ENCODE peak calls at places on chromosomes 2 and 18, in four cellular contexts. B, X, O and J are unnamed samples.

GRCh38 chr2:143263045-143263625 is 133.9 kb downstream of the ARHGAP15 start:
- DNase-seq in X (no peak), O (no peak), B (no peak), J (no peak)

GRCh38 chr2:96734899-96735585 is 4.8 kb downstream of the LMAN2L start:
- DNase-seq in X (no peak), O (no peak), B (no peak), J (no peak)

GRCh38 chr18:54215069-54215468 is 9.4 kb downstream of the MBD2 start:
- DNase-seq in B (no peak), O (no peak), X (no peak), J (no peak)

GRCh38 chr18:77098554-77099174 is 33.9 kb downstream of the MBP start:
- DNase-seq in O (no peak), X (no peak), B (no peak), J (no peak)

GRCh38 chr2:150046211-150046610 is 441.3 kb downstream of the RND3 start:
- DNase-seq in B (no peak), O (no peak), X (no peak), J (no peak)

GRCh38 chr2:110866496-110866895 is 134.1 kb downstream of the ACOXL start:
- DNase-seq in O (no peak), X (no peak), B (no peak), J (no peak)

GRCh38 chr2:231988179-231988866 is 26.8 kb downstream of the DIS3L2 start:
- DNase-seq in B (no peak), X (no peak), O (no peak), J (no peak)

GRCh38 chr2:127051116-127051779 is 55.7 kb downstream of the BIN1 start:
- DNase-seq in B (peak; percentile 22), O (no peak), X (peak; percentile 53), J (no peak)

GRCh38 chr18:777021-777420 is 35.0 kb downstream of the YES1 start:
- DNase-seq in O (no peak), X (no peak), B (no peak), J (no peak)

GRCh38 chr2:236553522-236553921 is 16.1 kb upstream of the ACKR3 start:
- DNase-seq in B (no peak), X (no peak), O (no peak), J (no peak)

GRCh38 chr18:23501626-23502025 is 1.7 kb upstream of the RMC1 start:
- DNase-seq in O (no peak), B (no peak), X (no peak), J (no peak)

GRCh38 chr18:23504720-23505119 is 1.4 kb downstream of the RMC1 start:
- DNase-seq in X (no peak), O (no peak), B (no peak), J (no peak)

GRCh38 chr18:23503967-23504352 is 649 bp downstream of the RMC1 start:
- DNase-seq in O (no peak), B (no peak), X (no peak), J (no peak)

GRCh38 chr18:23502516-23503037 is 734 bp upstream of the RMC1 start:
- DNase-seq in O (no peak), X (peak; percentile 34), B (no peak), J (no peak)

DNA sequence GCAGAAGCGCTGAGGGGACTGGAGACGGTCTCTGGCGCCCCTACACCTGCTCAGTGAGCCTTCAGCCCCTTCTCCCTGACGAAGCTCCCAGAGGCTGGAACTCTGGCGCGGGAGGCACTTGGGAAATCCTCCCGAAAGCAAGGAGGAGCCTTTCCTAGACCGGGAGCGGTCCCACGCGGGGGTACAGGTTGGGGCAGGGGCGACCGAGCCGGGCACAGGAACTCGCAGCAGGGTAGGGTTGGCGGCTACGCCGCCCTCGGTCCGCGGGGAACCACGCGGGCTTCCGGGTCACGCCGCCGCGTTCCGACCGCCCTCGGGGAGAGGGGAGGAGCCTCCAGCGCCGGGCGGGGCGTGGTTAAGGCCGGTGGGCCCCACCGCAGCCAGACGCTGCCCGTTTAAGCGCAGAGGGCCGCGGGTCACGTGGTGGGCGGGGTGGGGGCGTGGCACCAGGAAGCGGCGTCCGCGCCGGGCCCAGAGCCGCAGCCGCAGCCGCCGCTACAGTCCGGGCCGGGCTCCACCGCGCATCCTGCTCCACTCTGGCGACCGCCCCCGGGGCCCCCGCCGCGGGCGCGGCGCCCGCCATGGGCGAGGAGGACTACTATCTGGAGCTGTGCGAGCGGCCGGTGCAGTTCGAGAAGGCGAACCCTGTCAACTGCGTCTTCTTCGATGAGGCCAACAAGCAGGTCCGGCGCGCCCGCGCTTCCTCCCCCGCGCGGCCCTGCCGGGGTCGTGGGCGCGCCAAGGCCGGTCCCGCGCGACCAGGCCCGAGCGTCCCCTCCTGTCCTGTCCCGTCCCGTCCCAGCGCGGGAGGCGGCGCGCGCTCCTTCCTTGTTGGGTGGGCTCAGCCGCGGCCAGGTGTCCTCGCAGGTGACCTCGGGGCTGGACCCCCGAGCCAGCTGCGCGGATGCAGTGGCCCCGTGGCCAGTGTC is at the start of gene RMC1:
- DNase-seq in B (peak; percentile 97), X (peak; percentile 98), O (peak; percentile 98), J (peak; percentile 97)
- TF ChIP-seq CTCF in B (peak; percentile 22), X (peak; percentile 28), O (no peak), J (no peak)

GRCh38 chr2:15780912-15781574 is 159.3 kb upstream of the MYCN start:
- DNase-seq in X (no peak), O (no peak), B (no peak), J (no peak)
- TF ChIP-seq CTCF in X (no peak), O (no peak), B (no peak), J (no peak)

GRCh38 chr2:62197017-62197586 is 1.2 kb downstream of the B3GNT2 start:
- DNase-seq in O (peak; percentile 35), B (peak; percentile 22), X (peak; percentile 68), J (no peak)

GRCh38 chr2:62194558-62195420 is 1.1 kb upstream of the B3GNT2 start:
- DNase-seq in X (no peak), B (peak; percentile 26), O (no peak), J (no peak)

GRCh38 chr2:62197609-62198236 is 1.8 kb downstream of the B3GNT2 start:
- DNase-seq in O (no peak), B (peak; percentile 22), X (peak; percentile 68), J (peak; percentile 30)

GRCh38 chr2:62195421-62196277 is at the start of gene B3GNT2:
- DNase-seq in X (peak; percentile 97), O (peak; percentile 82), B (peak; percentile 85), J (peak; percentile 70)

DNA sequence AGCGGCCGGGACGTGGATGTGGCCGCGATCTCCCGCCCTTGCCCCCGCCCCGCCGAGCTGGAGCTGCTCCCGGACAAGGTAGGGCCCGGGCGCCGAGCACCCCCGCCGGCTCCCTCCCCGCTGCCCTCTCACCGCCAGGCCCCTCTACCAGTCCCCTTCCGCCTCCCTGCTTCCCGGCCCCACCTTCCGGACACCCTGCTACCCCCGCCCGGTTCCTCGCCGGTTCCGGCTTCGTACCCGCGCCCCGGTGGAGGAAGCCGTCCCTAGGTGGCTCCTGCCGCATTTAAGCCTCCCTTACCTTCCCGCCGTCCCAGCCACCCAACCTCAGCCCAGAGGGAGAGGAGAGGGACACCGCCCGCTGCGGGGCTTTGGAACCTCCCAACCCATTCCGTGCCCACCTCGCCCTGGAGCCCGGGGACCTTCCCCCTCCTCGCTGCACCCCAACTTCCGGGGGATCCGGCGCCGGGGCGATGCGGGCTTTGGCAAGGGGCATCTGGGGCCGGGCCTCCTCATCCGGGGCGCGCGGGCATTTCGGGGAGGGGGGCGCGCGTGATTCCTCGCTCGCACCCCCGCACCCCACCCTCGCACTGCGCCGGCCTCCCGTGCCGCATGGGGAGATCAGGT is 475 bp downstream of the B3GNT2 start:
- DNase-seq in B (peak; percentile 37), X (peak; percentile 85), O (peak; percentile 33), J (no peak)
- TF ChIP-seq CTCF in B (no peak), X (no peak), O (no peak), J (no peak)

GRCh38 chr2:14615701-14616100 is 16.8 kb upstream of the LRATD1 start:
- DNase-seq in O (no peak), X (no peak), B (no peak), J (no peak)

GRCh38 chr2:14614011-14614410 is 18.5 kb upstream of the LRATD1 start:
- DNase-seq in X (no peak), O (no peak), B (no peak), J (no peak)

GRCh38 chr2:14621114-14621513 is 11.4 kb upstream of the LRATD1 start:
- DNase-seq in X (no peak), O (no peak), B (no peak), J (no peak)

GRCh38 chr2:14616950-14617349 is 15.6 kb upstream of the LRATD1 start:
- DNase-seq in B (no peak), X (no peak), O (no peak), J (no peak)

GRCh38 chr2:14616342-14616741 is 16.2 kb upstream of the LRATD1 start:
- DNase-seq in B (no peak), X (no peak), O (no peak), J (no peak)
- TF ChIP-seq CTCF in B (no peak), X (no peak), O (no peak), J (no peak)

GRCh38 chr2:46029332-46029811 is 267.8 kb upstream of the EPAS1 start:
- DNase-seq in X (no peak), B (no peak), O (no peak), J (no peak)
- TF ChIP-seq CTCF in X (peak; percentile 41), B (no peak), O (no peak), J (no peak)

DNA sequence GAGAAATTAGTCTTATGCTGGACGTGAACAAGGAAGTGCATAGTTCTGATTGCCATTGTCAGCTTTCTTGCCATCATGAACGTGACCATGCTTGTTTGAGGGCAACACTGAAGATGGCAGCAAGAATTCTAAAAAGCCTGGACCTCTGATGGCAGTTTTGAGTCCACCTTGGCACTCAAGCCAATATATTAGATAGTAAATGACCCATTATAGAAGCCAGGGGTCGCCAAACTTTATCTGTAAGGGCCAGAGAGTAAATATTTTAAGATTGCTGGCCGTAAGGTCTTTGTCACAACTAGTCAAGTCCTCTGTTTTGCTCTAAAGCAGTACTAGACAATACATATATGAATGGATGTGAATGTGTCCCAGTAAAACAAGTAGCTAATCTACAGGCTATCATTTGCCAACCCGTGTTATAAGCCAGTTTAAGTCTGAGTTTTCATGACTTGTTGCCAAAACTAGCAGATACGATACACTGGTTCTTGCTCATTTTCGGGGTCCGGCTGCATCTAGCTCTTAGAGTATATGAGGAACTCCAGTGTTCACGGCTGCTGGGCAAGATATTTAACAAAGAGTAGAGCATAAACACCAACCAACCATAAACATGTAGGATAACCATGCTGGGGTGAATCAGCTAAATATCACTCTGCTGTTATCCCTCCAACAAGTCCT is 73.1 kb upstream of the PELI1 start:
- DNase-seq in B (no peak), O (no peak), X (no peak), J (no peak)
- TF ChIP-seq CTCF in B (no peak), O (no peak), X (no peak), J (no peak)

DNA sequence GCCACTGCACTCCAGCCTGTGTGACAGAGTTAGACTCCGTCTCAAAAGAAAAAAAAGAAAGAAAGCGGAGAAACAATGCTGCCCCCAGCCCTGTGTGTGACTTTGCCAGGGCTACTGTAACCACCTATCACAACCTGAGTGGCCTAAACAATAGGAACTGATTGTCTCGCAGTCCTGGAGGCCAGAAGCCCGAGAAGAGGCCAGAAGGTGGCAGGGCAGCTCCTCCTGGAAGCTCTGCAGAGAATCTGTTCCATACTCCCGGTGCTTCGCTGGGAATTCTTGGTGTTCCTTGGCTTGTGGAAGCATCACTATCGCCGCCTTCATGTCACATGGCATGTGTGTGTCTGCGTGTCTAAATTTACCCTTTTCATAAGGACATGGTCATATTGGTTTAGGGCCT is 14.4 kb upstream of the RAB17 start:
- DNase-seq in X (no peak), B (no peak), O (no peak), J (no peak)
- TF ChIP-seq CTCF in X (peak; percentile 39), B (no peak), O (no peak), J (no peak)